ENCODE peak calls at places on chromosomes 4 and X, in seven cellular contexts. R is H9, E is neuronal stem cell, Z is IMR-90, Q is H1, F is mesendoderm, J is trophoblast cell. W is an unnamed sample.

GRCh38 chrX:49282647-49283011 is 13.0 kb downstream of the PPP1R3F start:
- DNase-seq in R (peak), J (peak), Z (peak), F (peak), Q (no peak), E (no peak), W (peak)

GRCh38 chrX:39675619-39676018 is 422.1 kb downstream of the BCOR start:
- DNase-seq in Q (no peak), J (no peak), F (no peak), R (no peak), E (no peak), Z (no peak), W (peak)

GRCh38 chr4:184406915-184407314 is 67.4 kb downstream of the IRF2 start:
- DNase-seq in R (no peak), Q (no peak), E (no peak), J (no peak), F (no peak), Z (no peak), W (no peak)

GRCh38 chrX:68462653-68463052 is 29.4 kb upstream of the OPHN1 start:
- DNase-seq in Z (peak), F (peak), E (no peak), Q (no peak), R (peak), J (peak), W (peak)

GRCh38 chr4:152427971-152428370 is 107.9 kb downstream of the FBXW7 start:
- DNase-seq in J (no peak), Z (no peak), E (no peak), R (no peak), F (no peak), Q (no peak), W (no peak)

GRCh38 chrX:113920661-113921060 is 663.2 kb upstream of the HTR2C start:
- DNase-seq in Z (no peak), R (no peak), J (no peak), Q (no peak), F (no peak), E (no peak), W (peak)

GRCh38 chrX:68846536-68846935 is 17.7 kb downstream of the EFNB1 start:
- DNase-seq in J (no peak), Z (peak), R (peak), F (peak), Q (peak), E (peak), W (peak)

GRCh38 chrX:31540313-31540712 is 468.5 kb upstream of the FTHL17 start:
- DNase-seq in E (no peak), Z (no peak), F (no peak), J (no peak), Q (no peak), R (no peak), W (no peak)

GRCh38 chr4:42656986-42657792 is at the start of gene ATP8A1:
- DNase-seq in E (peak), Z (peak), R (peak), Q (peak), F (peak), J (peak), W (peak)

GRCh38 chr4:25938251-25939186 is 24.5 kb downstream of the SMIM20 start:
- DNase-seq in R (no peak), Z (peak), Q (no peak), F (no peak), E (no peak), J (no peak), W (peak)

GRCh38 chrX:138128025-138128671 is 562.2 kb downstream of the ZIC3 start:
- DNase-seq in Q (peak), R (peak), F (peak), Z (peak), E (peak), J (peak), W (peak)

GRCh38 chr4:125191252-125191651 is 123.5 kb upstream of the FAT4 start:
- DNase-seq in F (no peak), R (no peak), Z (peak), Q (no peak), E (no peak), J (no peak), W (no peak)

GRCh38 chr4:178941975-178942374 is 1499.7 kb upstream of the AGA start:
- DNase-seq in Q (no peak), E (no peak), F (peak), Z (no peak), J (no peak), R (no peak), W (no peak)

GRCh38 chr4:41622816-41623215 is 84.9 kb downstream of the LIMCH1 start:
- DNase-seq in J (peak), R (no peak), F (no peak), Q (no peak), E (no peak), Z (no peak), W (no peak)

GRCh38 chrX:3697701-3698279 is 15.7 kb downstream of the PRKX start:
- DNase-seq in R (no peak), Q (no peak), E (peak), F (peak), Z (peak), J (no peak), W (peak)

GRCh38 chrX:54921427-54922021 is 900 bp downstream of the TRO start:
- DNase-seq in J (peak), R (peak), Q (peak), E (peak), F (peak), Z (peak), W (peak)

GRCh38 chr4:121950212-121950679 is 1.6 kb downstream of the TRPC3 start:
- DNase-seq in J (peak), R (peak), E (peak), Z (peak), F (peak), Q (peak), W (peak)

GRCh38 chr4:91909963-91910362 is 393.8 kb upstream of the GRID2 start:
- DNase-seq in R (no peak), Q (no peak), F (no peak), J (no peak), Z (no peak), E (no peak), W (no peak)

GRCh38 chrX:19975862-19976261 is 15.0 kb downstream of the BCLAF3 start:
- DNase-seq in F (no peak), E (no peak), Z (no peak), R (no peak), J (no peak), Q (no peak), W (no peak)
- H3K4ac ChIP-seq in F (no peak), E (no peak), Z (no peak), R (no peak), J (no peak), Q (no peak), W (no peak)

GRCh38 chrX:82237328-82237727 is 1035.4 kb downstream of the SH3BGRL start:
- DNase-seq in E (no peak), Z (no peak), R (no peak), F (peak), Q (no peak), J (no peak), W (no peak)
- H3K4ac ChIP-seq in E (no peak), Z (no peak), R (no peak), F (no peak), Q (no peak), J (no peak), W (no peak)

GRCh38 chr4:567457-568350 is 8.4 kb downstream of the TMEM271 start:
- DNase-seq in Q (no peak), J (no peak), E (no peak), R (no peak), Z (no peak), F (no peak), W (no peak)

GRCh38 chr4:569958-570667 is 6.0 kb downstream of the TMEM271 start:
- DNase-seq in Q (no peak), J (no peak), Z (no peak), F (no peak), R (no peak), E (no peak), W (no peak)

GRCh38 chr4:566508-567295 is 9.4 kb downstream of the TMEM271 start:
- DNase-seq in E (no peak), Z (peak), J (no peak), Q (no peak), R (no peak), F (no peak), W (no peak)

GRCh38 chr4:568962-569361 is 7.1 kb downstream of the TMEM271 start:
- DNase-seq in R (no peak), E (no peak), F (no peak), J (no peak), Z (no peak), Q (no peak), W (no peak)

GRCh38 chr4:568351-568652 is 7.8 kb downstream of the TMEM271 start:
- DNase-seq in R (no peak), Z (no peak), F (no peak), Q (no peak), E (no peak), J (no peak), W (no peak)
- H3K4ac ChIP-seq in R (no peak), Z (no peak), F (no peak), Q (no peak), E (no peak), J (no peak), W (no peak)

DNA sequence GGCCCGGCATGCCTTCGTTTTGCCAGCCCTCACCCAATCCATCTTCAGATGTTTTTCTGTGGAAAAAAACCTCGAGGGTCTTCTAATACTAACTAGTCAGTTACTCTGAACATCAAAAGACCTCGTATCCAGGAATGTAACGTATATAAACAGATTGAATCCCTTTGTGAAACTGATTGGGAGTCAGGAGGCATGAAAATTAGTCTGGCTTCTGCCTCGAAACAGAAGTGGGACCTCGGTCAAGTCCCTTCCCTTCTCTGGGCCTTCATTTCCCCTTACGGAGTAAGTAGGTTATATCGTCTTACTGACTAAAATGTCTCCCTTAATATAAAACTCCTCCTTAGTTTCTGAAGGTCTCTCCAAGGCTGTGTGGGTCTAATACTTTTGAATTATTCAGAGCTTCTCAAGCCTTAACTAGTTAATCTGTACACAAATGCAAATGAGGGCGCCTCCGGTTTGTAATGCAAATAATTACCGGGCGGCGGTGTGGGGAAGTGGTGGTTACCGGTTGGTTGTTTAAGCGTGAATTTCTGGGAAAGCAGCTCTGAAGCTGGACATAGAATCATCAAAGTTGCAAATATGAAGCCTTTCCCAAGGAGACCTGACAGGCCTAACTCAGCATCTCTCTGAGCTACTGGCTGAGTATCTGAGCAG is 11.4 kb upstream of the NKRF start:
- DNase-seq in Z (no peak), F (peak), J (no peak), Q (no peak), E (no peak), R (no peak), W (no peak)
- H3K4ac ChIP-seq in Z (no peak), F (no peak), J (no peak), Q (no peak), E (no peak), R (no peak), W (no peak)

GRCh38 chrX:6693051-6693450 is 158.1 kb upstream of the VCX3A start:
- DNase-seq in R (peak), F (peak), E (no peak), J (no peak), Z (no peak), Q (no peak), W (no peak)

GRCh38 chrX:6695717-6696116 is 160.8 kb upstream of the VCX3A start:
- DNase-seq in Z (no peak), Q (no peak), R (no peak), J (no peak), F (no peak), E (no peak), W (no peak)

GRCh38 chrX:6694977-6695376 is 160.1 kb upstream of the VCX3A start:
- DNase-seq in J (no peak), Z (no peak), F (no peak), Q (no peak), E (no peak), R (no peak), W (no peak)
- H3K4ac ChIP-seq in J (no peak), Z (no peak), F (peak), Q (no peak), E (no peak), R (no peak), W (no peak)

DNA sequence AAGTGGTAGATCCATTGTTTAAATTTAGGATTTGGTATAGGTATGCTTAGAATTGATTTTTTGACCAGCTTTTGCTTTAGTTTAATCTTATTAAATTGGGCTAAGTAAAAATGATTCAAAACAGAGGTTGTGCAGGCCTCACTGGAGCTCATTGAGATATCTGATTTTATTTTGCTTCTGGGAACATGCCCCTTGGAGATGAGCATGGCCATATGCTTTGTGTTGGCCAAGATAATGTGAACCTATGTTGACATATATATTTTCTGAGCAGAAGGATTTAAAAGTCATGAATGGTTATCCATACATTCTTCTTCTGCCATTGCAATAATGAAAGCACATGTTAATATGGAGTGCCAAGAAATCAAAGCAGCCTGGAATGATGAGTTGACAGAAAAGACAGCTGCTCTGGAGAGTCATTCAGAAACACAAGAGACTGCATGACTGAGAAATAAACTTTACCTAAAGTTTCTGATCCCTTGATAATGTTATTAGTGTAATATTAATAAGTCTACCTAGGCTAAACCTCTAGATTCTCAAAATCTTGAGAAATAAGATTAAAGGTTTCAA is 489.7 kb upstream of the GNPDA2 start:
- DNase-seq in Q (no peak), E (no peak), Z (no peak), J (no peak), F (no peak), R (no peak), W (no peak)
- H3K4ac ChIP-seq in Q (no peak), E (no peak), Z (no peak), J (no peak), F (no peak), R (no peak), W (no peak)

W was measured in mesenchymal stem cell.